ENCODE peak calls at places on chromosomes 2 and 18, in seven cellular contexts. F is HEK293T, E is psoas muscle, X is endothelial cell, W is M059J, J is mesothelial cell of epicardium, C is cardiac muscle cell. Y is an unnamed sample.

GRCh38 chr2:147843421-147843863 is 1.4 kb upstream of the ACVR2A start:
- DNase-seq in C (no peak), X (no peak), E (no peak), J (no peak), F (no peak), W (no peak), Y (no peak)

GRCh38 chr2:195648780-195649179 is 8.2 kb upstream of the SLC39A10 start:
- DNase-seq in E (no peak), F (no peak), J (no peak), W (no peak), X (no peak), C (no peak), Y (no peak)

GRCh38 chr2:78546843-78547242 is 478.7 kb upstream of the REG3G start:
- DNase-seq in C (no peak), X (no peak), F (no peak), W (no peak), J (no peak), E (peak), Y (no peak)

GRCh38 chr18:23341383-23341782 is 111.7 kb upstream of the RIOK3 start:
- DNase-seq in F (no peak), E (no peak), W (no peak), C (no peak), J (no peak), X (no peak), Y (no peak)

GRCh38 chr2:45438872-45439665 is 172.0 kb downstream of the SRBD1 start:
- DNase-seq in F (no peak), J (no peak), C (no peak), X (no peak), W (no peak), E (no peak), Y (no peak)

GRCh38 chr2:160674076-160674630 is 180.5 kb upstream of the RBMS1 start:
- DNase-seq in C (peak), F (no peak), J (no peak), E (no peak), W (no peak), X (no peak), Y (no peak)

GRCh38 chr2:148538375-148538774 is 106.2 kb upstream of the EPC2 start:
- DNase-seq in C (no peak), F (no peak), E (no peak), J (no peak), W (no peak), X (no peak), Y (no peak)

GRCh38 chr2:20015482-20016083 is 3.1 kb upstream of the MATN3 start:
- DNase-seq in F (peak), W (peak), C (peak), X (peak), J (no peak), E (no peak), Y (peak)

GRCh38 chr2:46802665-46803550 is 112.7 kb downstream of the MCFD2 start:
- DNase-seq in E (no peak), C (no peak), J (no peak), F (no peak), W (peak), X (no peak), Y (no peak)

GRCh38 chr2:57465067-57465466 is 581.5 kb upstream of the VRK2 start:
- DNase-seq in X (no peak), F (no peak), E (no peak), J (no peak), W (peak), C (no peak), Y (no peak)

GRCh38 chr18:39463986-39464385 is 1898.4 kb upstream of the CELF4 start:
- DNase-seq in E (no peak), X (no peak), J (no peak), C (no peak), W (no peak), F (no peak), Y (no peak)

GRCh38 chr2:26936855-26937254 is 33.6 kb upstream of the MAPRE3 start:
- DNase-seq in E (no peak), J (no peak), W (no peak), F (no peak), C (no peak), X (no peak), Y (no peak)

GRCh38 chr2:233041722-233042323 is 9.4 kb downstream of the NEU2 start:
- DNase-seq in W (no peak), C (no peak), F (no peak), E (no peak), X (no peak), J (no peak), Y (no peak)

GRCh38 chr2:157903626-157904025 is 27.5 kb upstream of the ACVR1 start:
- DNase-seq in X (no peak), W (no peak), C (no peak), F (no peak), J (no peak), E (no peak), Y (no peak)

Y was measured in head of caudate nucleus.